ENCODE peak calls at places on chromosome 19, in ten cellular contexts. I is psoas muscle; F is CD8-positive, alpha-beta T cell; G is PC-9; B is GM23338; K is MM.1S; D is uterus; S is left ventricle myocardium inferior; Q is fibroblast of lung; A is PC-3. M is an unnamed sample.

GRCh38 chr19:39381910-39382611 is 8.8 kb downstream of the PAF1 start:
- DNase-seq in I (no peak), F (no peak), G (no peak), B (no peak), K (no peak), D (no peak), S (no peak), Q (no peak), A (no peak), M (no peak)

GRCh38 chr19:19740755-19741154 is 7.8 kb upstream of the ZNF14 start:
- DNase-seq in I (no peak), F (no peak), G (no peak), B (no peak), K (no peak), D (no peak), S (no peak), Q (no peak), A (no peak), M (peak; percentile 58)

GRCh38 chr19:42208612-42209011 is 8.9 kb downstream of the DEDD2 start:
- DNase-seq in I (no peak), F (no peak), G (no peak), B (no peak), K (no peak), D (no peak), S (peak; percentile 25), Q (no peak), A (no peak), M (no peak)

GRCh38 chr19:53612762-53613526 is 18.9 kb upstream of the DPRX start:
- DNase-seq in I (no peak), F (no peak), G (peak; percentile 92), B (peak; percentile 93), K (no peak), D (no peak), S (no peak), Q (no peak), A (peak; percentile 7), M (no peak)

GRCh38 chr19:3019211-3019854 is 9.7 kb downstream of the TLE2 start:
- DNase-seq in I (no peak), F (no peak), G (no peak), B (no peak), K (no peak), D (no peak), S (no peak), Q (no peak), A (no peak), M (no peak)

GRCh38 chr19:15180451-15181390 is 20.1 kb downstream of the NOTCH3 start:
- DNase-seq in I (no peak), F (no peak), G (no peak), B (peak; percentile 80), K (no peak), D (no peak), S (peak; percentile 46), Q (no peak), A (no peak), M (peak; percentile 84)

GRCh38 chr19:50496189-50497029 is 14.6 kb downstream of the JOSD2 start:
- DNase-seq in I (peak; percentile 52), F (no peak), G (no peak), B (peak; percentile 59), K (no peak), D (peak; percentile 5), S (peak; percentile 74), Q (no peak), A (no peak), M (peak; percentile 61)

GRCh38 chr19:15740785-15741184 is 3.0 kb downstream of the OR10H3 start:
- DNase-seq in I (no peak), F (no peak), G (no peak), B (no peak), K (no peak), D (no peak), S (no peak), Q (no peak), A (no peak), M (no peak)

GRCh38 chr19:18417250-18418033 is 1.8 kb upstream of the SSBP4 start:
- DNase-seq in I (peak; percentile 84), F (no peak), G (peak; percentile 59), B (peak; percentile 89), K (no peak), D (peak; percentile 86), S (peak; percentile 88), Q (peak; percentile 83), A (peak; percentile 72), M (peak; percentile 91)

GRCh38 chr19:56508282-56508778 is 675 bp downstream of the ZNF471 start:
- DNase-seq in I (no peak), F (no peak), G (no peak), B (no peak), K (no peak), D (no peak), S (no peak), Q (no peak), A (no peak), M (no peak)
- H3K4me3 ChIP-seq in I (peak overlapping the region; percentile 77), F (peak overlapping the region; percentile 73), G (peak overlapping the region; percentile 49), B (peak overlapping the region; percentile 72), K (no peak overlapping the region), D (peak overlapping the region; percentile 65), S (peak overlapping the region; percentile 86), Q (peak overlapping the region; percentile 63), A (peak overlapping the region; percentile 60), M (peak overlapping the region; percentile 52)

DNA sequence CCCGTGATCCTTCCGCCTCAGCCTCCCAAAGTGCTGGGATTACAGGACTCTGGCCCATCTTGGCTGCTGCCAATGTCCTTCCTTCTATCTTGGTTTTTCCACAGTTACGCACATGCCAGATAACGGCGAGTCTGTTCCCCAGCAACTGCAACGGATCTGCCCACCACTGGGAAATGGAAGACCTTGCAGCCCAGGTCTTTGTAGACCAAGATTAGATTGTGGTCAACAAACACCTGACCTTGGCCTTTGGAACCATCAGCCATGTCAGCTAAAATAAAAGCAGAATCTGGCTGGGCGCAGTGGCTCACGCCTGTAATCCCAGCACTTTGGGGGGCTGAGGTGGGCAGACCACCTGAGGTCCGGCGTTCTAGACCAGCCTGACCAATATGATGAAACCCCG is 10.4 kb upstream of the LDLR start:
- DNase-seq in I (no peak), F (no peak), G (no peak), B (no peak), K (no peak), D (no peak), S (no peak), Q (no peak), A (no peak), M (no peak)
- TF ChIP-seq CTCF in I (no peak), F (no peak), G (no peak), B (no peak), K (no peak), D (no peak), S (no peak), Q (no peak), A (no peak), M (no peak)

DNA sequence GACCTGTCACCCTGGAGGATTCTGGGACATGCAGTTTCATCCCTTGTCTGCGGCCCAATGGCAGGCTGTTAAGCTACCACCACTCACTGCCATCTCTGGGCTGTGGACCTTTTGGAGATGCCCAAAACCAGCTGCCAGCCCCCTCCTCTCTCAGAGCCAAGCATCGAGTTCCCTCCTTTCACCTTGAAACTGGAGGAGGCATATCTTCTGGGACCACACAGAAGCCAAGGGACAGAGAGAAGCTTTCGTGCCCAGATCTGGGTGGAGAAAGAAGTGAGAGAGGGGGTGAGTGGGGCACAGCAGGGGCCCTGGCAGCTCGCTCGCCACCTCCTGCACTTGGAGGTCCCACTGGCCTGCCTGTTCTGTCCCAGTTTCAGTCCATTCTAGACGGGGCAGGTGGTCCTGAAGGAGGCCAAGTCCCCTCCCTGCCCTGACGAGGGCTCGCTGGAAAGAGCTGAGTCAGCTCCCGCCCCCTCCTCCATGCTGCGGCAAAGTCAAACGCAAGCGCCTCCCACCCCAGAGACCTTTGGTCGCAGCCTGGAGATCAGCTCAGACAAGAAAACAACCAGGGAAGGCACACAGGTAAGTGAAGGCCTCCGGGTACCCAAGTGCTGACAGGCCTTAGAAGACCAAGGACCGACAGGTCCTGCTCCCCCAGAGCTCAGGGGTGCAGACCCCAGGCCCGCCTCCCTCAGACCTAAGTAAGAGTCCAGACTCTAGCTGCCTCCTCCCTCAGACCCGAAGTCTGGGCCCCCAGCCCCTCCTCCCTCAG is 3.8 kb downstream of the BCAT2 start:
- DNase-seq in I (no peak), F (no peak), G (no peak), B (peak; percentile 68), K (no peak), D (no peak), S (no peak), Q (peak; percentile 40), A (peak; percentile 37), M (no peak)
- H3K27ac ChIP-seq in I (peak overlapping the region; percentile 3), F (no peak overlapping the region), G (no peak overlapping the region), B (peak overlapping the region; percentile 51), K (no peak overlapping the region), D (peak overlapping the region; percentile 1), S (no peak overlapping the region), Q (no peak overlapping the region), A (no peak overlapping the region), M (no peak overlapping the region)

GRCh38 chr19:51760811-51761356 is at the start of gene FPR2:
- DNase-seq in I (no peak), F (no peak), G (no peak), B (peak; percentile 41), K (no peak), D (no peak), S (no peak), Q (no peak), A (no peak), M (no peak)
- H3K4me3 ChIP-seq in I (no peak within 1 kb of the TSS), F (no peak within 1 kb of the TSS), G (no peak within 1 kb of the TSS), B (no peak within 1 kb of the TSS), K (no peak within 1 kb of the TSS), D (no peak within 1 kb of the TSS), S (no peak within 1 kb of the TSS), Q (no peak within 1 kb of the TSS), A (no peak within 1 kb of the TSS), M (no peak within 1 kb of the TSS)

GRCh38 chr19:46579286-46579944 is 21.7 kb upstream of the CALM3 start:
- DNase-seq in I (no peak), F (peak; percentile 28), G (no peak), B (peak; percentile 88), K (no peak), D (no peak), S (no peak), Q (no peak), A (peak; percentile 8), M (no peak)
- TF ChIP-seq CTCF in I (peak; percentile 20), F (peak; percentile 41), G (no peak), B (peak; percentile 88), K (peak; percentile 47), D (no peak), S (peak; percentile 35), Q (peak; percentile 25), A (peak; percentile 57), M (no peak)

DNA sequence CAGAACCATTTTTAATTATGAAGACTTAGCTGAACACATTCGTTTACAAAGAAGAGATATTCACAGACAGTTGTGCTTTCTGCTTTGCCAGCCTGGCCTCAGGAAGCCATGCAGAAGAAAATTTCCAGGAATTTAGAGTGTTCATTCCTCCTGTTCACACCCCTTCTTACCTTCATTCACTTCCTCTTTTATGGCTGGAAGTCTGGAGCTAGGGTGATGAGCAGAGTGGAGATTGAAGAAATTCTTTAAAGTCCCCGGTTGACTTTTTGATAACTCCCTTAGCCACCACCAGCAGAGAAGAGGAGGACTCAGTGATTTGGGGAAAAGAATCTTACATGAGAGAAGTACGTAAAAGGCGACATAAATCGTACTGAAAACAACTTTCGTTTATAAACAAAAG is 263.6 kb upstream of the TSHZ3 start:
- DNase-seq in I (no peak), F (no peak), G (no peak), B (no peak), K (no peak), D (no peak), S (no peak), Q (no peak), A (no peak), M (no peak)
- H3K27ac ChIP-seq in I (no peak overlapping the region), F (no peak overlapping the region), G (no peak overlapping the region), B (no peak overlapping the region), K (no peak overlapping the region), D (no peak overlapping the region), S (no peak overlapping the region), Q (no peak overlapping the region), A (no peak overlapping the region), M (no peak overlapping the region)

M was measured in left lung.